ENCODE peak calls at places on chromosomes 16 and 17, in seven cellular contexts. E is GM06990, H is tibial artery, B is heart right ventricle, G is stomach, M is heart left ventricle, Z is cardiac muscle cell. T is an unnamed sample.

GRCh38 chr16:27754788-27755690 is 205.1 kb downstream of the KATNIP start:
- DNase-seq in G (no peak), Z (no peak), H (no peak), B (no peak), M (no peak), E (no peak), T (no peak)

GRCh38 chr17:66915204-66915611 is 49.3 kb upstream of the CACNG4 start:
- DNase-seq in E (no peak), B (no peak), H (no peak), G (peak; percentile 52), M (no peak), Z (no peak), T (no peak)

GRCh38 chr16:74608944-74609343 is 2.0 kb upstream of the GLG1 start:
- DNase-seq in G (no peak), B (no peak), H (peak; percentile 49), E (no peak), M (no peak), Z (no peak), T (no peak)

GRCh38 chr16:30096105-30096861 is at the start of gene YPEL3:
- DNase-seq in G (peak; percentile 96), H (peak; percentile 97), B (peak; percentile 92), M (peak; percentile 98), Z (peak; percentile 95), E (peak; percentile 96), T (peak; percentile 89)

GRCh38 chr16:82995927-82996441 is 369.2 kb downstream of the CDH13 start:
- DNase-seq in Z (peak; percentile 93), B (peak; percentile 33), E (no peak), H (no peak), G (no peak), M (no peak), T (peak; percentile 80)

GRCh38 chr16:15742716-15743115 is 92.7 kb downstream of the NDE1 start:
- DNase-seq in M (no peak), B (no peak), H (no peak), E (no peak), G (no peak), Z (no peak), T (no peak)

GRCh38 chr17:55727275-55727674 is 4.6 kb upstream of the TMEM100 start:
- DNase-seq in B (no peak), E (no peak), H (no peak), M (no peak), Z (no peak), G (no peak), T (no peak)

GRCh38 chr17:74055508-74056160 is 147.8 kb upstream of the RPL38 start:
- DNase-seq in G (no peak), H (no peak), B (no peak), E (no peak), M (no peak), Z (no peak), T (no peak)

GRCh38 chr16:55001931-55002330 is 71.3 kb downstream of the IRX5 start:
- DNase-seq in H (no peak), E (no peak), M (no peak), B (no peak), G (no peak), Z (peak; percentile 5), T (peak; percentile 49)

GRCh38 chr16:83882118-83882879 is 16.6 kb upstream of the MLYCD start:
- DNase-seq in E (no peak), Z (no peak), H (no peak), B (no peak), M (no peak), G (no peak), T (no peak)

GRCh38 chr17:35214631-35215273 is 20.6 kb upstream of the SLC35G3 start:
- DNase-seq in E (peak; percentile 3), B (no peak), M (no peak), H (no peak), G (no peak), Z (no peak), T (no peak)

GRCh38 chr17:17966399-17966798 is 5.8 kb downstream of the TOM1L2 start:
- DNase-seq in E (no peak), M (no peak), G (no peak), Z (no peak), H (no peak), B (no peak), T (no peak)

GRCh38 chr16:67024384-67024896 is 4.5 kb upstream of the CBFB start:
- DNase-seq in M (no peak), B (no peak), H (peak; percentile 28), E (no peak), Z (no peak), G (no peak), T (no peak)

GRCh38 chr17:61245706-61246135 is 153.9 kb upstream of the TBX2 start:
- DNase-seq in G (no peak), B (no peak), Z (no peak), M (no peak), E (no peak), H (no peak), T (no peak)

GRCh38 chr17:76585649-76586593 is at the start of gene ST6GALNAC2:
- DNase-seq in G (peak; percentile 84), E (no peak), B (peak; percentile 45), H (peak; percentile 73), Z (no peak), M (peak; percentile 82), T (peak; percentile 29)

GRCh38 chr17:38761612-38762011 is 9.1 kb downstream of the PSMB3 start:
- DNase-seq in B (no peak), H (no peak), E (no peak), G (no peak), Z (peak; percentile 36), M (no peak), T (peak; percentile 22)

GRCh38 chr17:2262146-2262587 is 41.4 kb downstream of the SMG6 start:
- DNase-seq in G (no peak), H (no peak), E (no peak), M (no peak), Z (peak; percentile 79), B (no peak), T (peak; percentile 90)

GRCh38 chr17:28899212-28899815 is 1.8 kb upstream of the FLOT2 start:
- DNase-seq in H (no peak), M (no peak), G (no peak), Z (no peak), B (no peak), E (no peak), T (no peak)

GRCh38 chr16:66477028-66477515 is 50.0 kb downstream of the BEAN1 start:
- DNase-seq in G (no peak), E (no peak), Z (peak; percentile 31), H (no peak), M (no peak), B (no peak), T (no peak)

GRCh38 chr16:17591655-17592405 is 121.1 kb upstream of the XYLT1 start:
- DNase-seq in B (no peak), G (no peak), M (no peak), H (no peak), Z (no peak), E (no peak), T (no peak)

GRCh38 chr17:41620583-41621434 is 3.6 kb downstream of the KRT17 start:
- DNase-seq in M (peak; percentile 52), B (no peak), H (no peak), E (no peak), G (no peak), Z (peak; percentile 60), T (peak; percentile 29)

GRCh38 chr17:81315170-81315884 is 20.2 kb upstream of the SLC38A10 start:
- DNase-seq in Z (no peak), E (no peak), M (no peak), B (no peak), H (no peak), G (no peak), T (no peak)

GRCh38 chr17:44354582-44355309 is 8.9 kb downstream of the FAM171A2 start:
- DNase-seq in H (no peak), G (no peak), E (peak; percentile 75), Z (peak; percentile 37), B (no peak), M (peak; percentile 80), T (no peak)
- TF ChIP-seq CTCF in H (no peak), G (no peak), E (peak; percentile 50), Z (peak; percentile 27), B (peak; percentile 38), M (peak; percentile 22), T (no peak)

GRCh38 chr16:4339455-4339854 is 11.7 kb downstream of the PAM16 start:
- DNase-seq in H (no peak), B (no peak), G (no peak), E (no peak), M (no peak), Z (no peak), T (no peak)
- H3K4me3 ChIP-seq in H (no peak overlapping the region), B (no peak overlapping the region), G (no peak overlapping the region), E (no peak overlapping the region), M (no peak overlapping the region), Z (no peak overlapping the region), T (no peak overlapping the region)

DNA sequence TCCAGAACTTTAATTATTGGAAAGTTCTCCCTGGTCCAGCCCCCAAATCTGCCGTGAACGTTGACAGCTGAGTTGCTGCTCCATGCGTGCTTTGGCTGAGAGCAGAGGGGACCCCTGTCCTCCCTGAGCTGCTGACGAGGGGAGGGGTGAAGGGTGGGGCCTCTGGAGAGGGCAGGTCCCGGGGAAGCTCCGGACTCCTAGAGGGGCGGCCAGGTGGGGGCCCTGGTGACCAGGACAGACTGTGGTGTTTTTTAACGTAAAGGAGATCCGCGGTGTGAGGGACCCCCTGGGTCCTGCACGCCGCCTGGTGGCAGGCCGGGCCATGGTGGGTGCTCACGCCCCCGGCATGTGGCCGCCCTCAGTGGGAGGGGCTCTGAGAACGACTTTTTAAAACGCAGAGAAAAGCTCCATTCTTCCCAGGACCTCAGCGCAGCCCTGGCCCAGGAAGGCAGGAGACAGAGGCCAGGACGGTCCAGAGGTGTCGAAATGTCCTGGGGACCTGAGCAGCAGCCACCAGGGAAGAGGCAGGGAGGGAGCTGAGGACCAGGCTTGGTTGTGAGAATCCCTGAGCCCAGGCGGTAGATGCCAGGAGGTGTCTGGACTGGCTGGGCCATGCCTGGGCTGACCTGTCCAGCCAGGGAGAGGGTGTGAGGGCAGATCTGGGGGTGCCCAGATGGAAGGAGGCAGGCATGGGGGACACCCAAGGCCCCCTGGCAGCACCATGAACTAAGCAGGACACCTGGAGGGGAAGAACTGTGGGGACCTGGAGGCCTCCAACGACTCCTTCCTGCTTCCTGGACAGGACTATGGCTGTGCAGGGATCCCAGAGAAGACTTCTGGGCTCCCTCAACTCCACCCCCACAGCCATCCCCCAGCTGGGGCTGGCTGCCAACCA is at the start of gene MC1R:
- DNase-seq in H (no peak), Z (peak; percentile 67), E (peak; percentile 71), B (peak; percentile 35), M (no peak), G (no peak), T (no peak)
- TF ChIP-seq CTCF in H (no peak), Z (peak; percentile 65), E (peak; percentile 65), B (peak; percentile 58), M (peak; percentile 28), G (no peak), T (peak; percentile 60)

DNA sequence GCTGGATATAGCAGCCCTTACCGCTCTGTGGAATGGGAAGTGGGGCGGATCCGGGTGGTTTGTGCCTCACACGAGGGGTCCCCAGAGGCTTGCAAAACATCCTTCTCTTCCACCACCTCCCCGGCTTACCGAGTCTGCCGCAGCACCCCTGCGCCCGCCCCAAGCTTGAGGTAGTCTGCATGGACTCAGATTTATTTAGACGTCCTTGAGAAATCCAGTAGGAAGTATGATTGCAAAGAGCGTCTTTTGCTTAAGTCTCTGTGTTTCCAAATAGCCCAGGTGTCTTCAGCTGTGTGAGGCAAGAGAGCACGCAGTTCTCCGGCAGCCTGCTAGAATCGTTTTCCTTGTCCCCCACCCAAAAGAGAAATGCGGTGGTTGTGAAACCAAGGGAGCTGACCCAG is 2.4 kb downstream of the KIAA0513 start:
- DNase-seq in M (no peak), Z (no peak), H (no peak), G (no peak), E (no peak), B (no peak), T (no peak)
- H3K4me3 ChIP-seq in M (no peak overlapping the region), Z (no peak overlapping the region), H (no peak overlapping the region), G (peak overlapping the region; percentile 69), E (no peak overlapping the region), B (peak overlapping the region; percentile 83), T (no peak overlapping the region)